ENCODE peak calls at places on chromosomes 7 and 10, in five cellular contexts. K is PC-3; U is NCI-H1092; X is sigmoid colon; P is activated T-helper 2 cell treated with anti-CD3 and anti-CD28 coated beads, Interferon-gamma antibody, Interleukin-2, Interleukin-4, amounts not matched to agents 10 μg/mL and 5 μg/mL and 100 μg/mL, durations not matched to agents 14 hours and 24 hours and 36 hours. M is an unnamed sample.
A peak's percentile ranks its signal among the peaks of the same experiment; 100 is the strongest.

GRCh38 chr7:1887251-1887650 is 217.2 kb downstream of the ELFN1 start:
- DNase-seq in X (no peak), P (no peak), U (no peak), K (no peak), M (no peak)

GRCh38 chr10:89032141-89032814 is 41.7 kb downstream of the FAS start:
- DNase-seq in P (no peak), X (no peak), K (peak; percentile 77), U (no peak), M (peak; percentile 78)

GRCh38 chr10:10794776-10795175 is 222.9 kb upstream of the CELF2 start:
- DNase-seq in P (no peak), U (no peak), X (no peak), K (peak; percentile 58), M (peak; percentile 46)

GRCh38 chr7:100655908-100656674 is at the start of gene ACTL6B:
- DNase-seq in X (no peak), P (peak; percentile 64), U (peak; percentile 87), K (no peak), M (peak; percentile 73)

GRCh38 chr7:81170291-81170690 is 251.4 kb upstream of the SEMA3C start:
- DNase-seq in P (no peak), K (no peak), X (no peak), U (no peak), M (no peak)

GRCh38 chr7:26101471-26102151 is 50.4 kb upstream of the NFE2L3 start:
- DNase-seq in P (no peak), K (no peak), U (no peak), X (peak; percentile 65), M (no peak)

GRCh38 chr10:71746344-71747037 is 26.8 kb downstream of the VSIR start:
- DNase-seq in K (no peak), X (no peak), P (no peak), U (no peak), M (no peak)

GRCh38 chr10:113895018-113895417 is 40.6 kb downstream of the NHLRC2 start:
- DNase-seq in K (peak; percentile 82), X (no peak), P (no peak), U (no peak), M (peak; percentile 83)

GRCh38 chr7:135673360-135673706 is 11.0 kb downstream of the STMP1 start:
- DNase-seq in K (peak; percentile 76), U (no peak), P (no peak), X (no peak), M (no peak)

GRCh38 chr7:1505731-1506550 is 1.8 kb upstream of the INTS1 start:
- DNase-seq in K (peak; percentile 11), X (no peak), P (no peak), U (no peak), M (no peak)

GRCh38 chr7:96521068-96521629 is 188.5 kb downstream of the SEM1 start:
- DNase-seq in U (no peak), K (no peak), P (no peak), X (no peak), M (no peak)

GRCh38 chr10:35210961-35211360 is 84.3 kb downstream of the CREM start:
- DNase-seq in X (no peak), K (no peak), P (no peak), U (no peak), M (no peak)

GRCh38 chr7:30162622-30163124 is 27.9 kb downstream of the MTURN start:
- DNase-seq in K (peak; percentile 72), P (no peak), U (peak; percentile 91), X (no peak), M (peak; percentile 82)

GRCh38 chr7:41624818-41625217 is 78.1 kb downstream of the INHBA start:
- DNase-seq in P (no peak), U (no peak), K (peak; percentile 45), X (no peak), M (no peak)

GRCh38 chr10:50540069-50540825 is 83.5 kb downstream of the SGMS1 start:
- DNase-seq in P (no peak), U (no peak), K (peak; percentile 38), X (no peak), M (no peak)

GRCh38 chr10:79502561-79503309 is 9.6 kb upstream of the EIF5AL1 start:
- DNase-seq in K (peak; percentile 96), X (no peak), P (no peak), U (no peak), M (no peak)

GRCh38 chr10:22478555-22479334 is 133.4 kb downstream of the SPAG6 start:
- DNase-seq in K (no peak), P (no peak), X (no peak), U (no peak), M (no peak)

GRCh38 chr7:128270799-128271411 is 29.8 kb downstream of the LEP start:
- DNase-seq in U (no peak), X (no peak), P (no peak), K (no peak), M (no peak)

GRCh38 chr7:20214787-20215669 is 2.2 kb downstream of the MACC1 start:
- DNase-seq in U (no peak), K (peak; percentile 13), X (no peak), P (no peak), M (no peak)

GRCh38 chr7:41967156-41967555 is 264.3 kb upstream of the INHBA start:
- DNase-seq in U (no peak), X (no peak), P (no peak), K (peak; percentile 69), M (peak; percentile 61)

M was measured in RWPE1.